ENCODE peak calls at places on chromosomes 5 and 9, in ten cellular contexts. I is stimulated activated CD4-positive, alpha-beta T cell treated with anti-CD3 and anti-CD28 coated beads, Interleukin-2, amount 100 ng/mL, for 4 hours; A is activated effector memory CD4-positive, alpha-beta T cell treated with Interleukin-2 at 50 U/mL for 16 hours; E is iris pigment epithelial cell; Z is D341Med; M is GM10248; G is activated CD4-positive, alpha-beta memory T cell treated with anti-CD3 and anti-CD28 coated beads, Interleukin-2, amount 10 ng/mL, durations not matched to agents 7 days and 5 days; D is OCI-LY7; C is activated naive CD4-positive, alpha-beta T cell treated with anti-CD3 and anti-CD28 coated beads, Interleukin-2, amount 50 U/mL, for 72 hours; H is NCI-H1092. T is an unnamed sample.

GRCh38 chr5:142012186-142012785 is 541 bp downstream of the GNPDA1 start:
- DNase-seq in Z (peak; percentile 52), H (no peak), C (no peak), I (peak; percentile 68), M (no peak), A (peak; percentile 36), D (peak; percentile 76), E (peak; percentile 42), G (peak; percentile 70), T (peak; percentile 48)

GRCh38 chr5:132480546-132481242 is 9.9 kb downstream of the IRF1 start:
- DNase-seq in G (no peak), H (no peak), A (no peak), I (no peak), E (no peak), C (no peak), Z (no peak), D (no peak), M (no peak), T (no peak)

GRCh38 chr5:97097348-97098220 is 44.8 kb downstream of the LIX1 start:
- DNase-seq in I (no peak), M (no peak), Z (no peak), E (no peak), D (peak; percentile 18), C (no peak), H (no peak), A (no peak), G (no peak), T (no peak)

GRCh38 chr5:145554399-145554798 is 280.7 kb downstream of the PRELID2 start:
- DNase-seq in C (no peak), G (no peak), E (peak; percentile 80), D (no peak), A (no peak), I (no peak), Z (no peak), H (no peak), M (no peak), T (no peak)

GRCh38 chr5:38935437-38935836 is 89.6 kb downstream of the OSMR start:
- DNase-seq in H (no peak), I (no peak), Z (no peak), E (no peak), D (no peak), A (no peak), M (no peak), C (no peak), G (no peak), T (no peak)

GRCh38 chr5:2188661-2189060 is 305.9 kb upstream of the IRX4 start:
- DNase-seq in D (no peak), M (no peak), I (no peak), H (no peak), A (no peak), E (no peak), G (no peak), C (no peak), Z (no peak), T (no peak)

GRCh38 chr5:179285236-179285635 is 60.0 kb downstream of the ADAMTS2 start:
- DNase-seq in Z (no peak), E (no peak), C (no peak), D (no peak), M (no peak), G (no peak), I (no peak), H (no peak), A (no peak), T (no peak)

GRCh38 chr5:147332643-147333042 is 97.8 kb downstream of the STK32A start:
- DNase-seq in H (peak; percentile 70), E (no peak), A (no peak), C (no peak), G (no peak), Z (no peak), M (no peak), I (no peak), D (no peak), T (no peak)

GRCh38 chr9:99300103-99300439 is 78.0 kb downstream of the SEC61B start:
- DNase-seq in C (no peak), A (no peak), Z (no peak), D (no peak), G (no peak), H (no peak), I (no peak), M (no peak), E (no peak), T (no peak)

GRCh38 chr5:56561-57290 is 35.2 kb upstream of the PLEKHG4B start:
- DNase-seq in C (no peak), A (no peak), G (no peak), Z (no peak), I (no peak), D (peak; percentile 33), M (no peak), H (no peak), E (peak; percentile 34), T (no peak)

T was measured in iPS DF 19.7.